ENCODE peak calls at places on chromosomes 3 and 15, in seven cellular contexts. Z is stomach, I is ovary, O is tibial nerve, A is upper lobe of left lung, J is heart left ventricle, Y is GM12891. B is an unnamed sample.

GRCh38 chr3:176590722-176591121 is 606.6 kb downstream of the TBL1XR1 start:
- DNase-seq in Z (no peak), I (no peak), O (no peak), A (no peak), J (no peak), Y (no peak), B (no peak)

GRCh38 chr3:37640636-37641375 is 220.9 kb upstream of the CTDSPL start:
- DNase-seq in Z (no peak), I (no peak), O (no peak), A (peak), J (no peak), Y (no peak), B (no peak)

GRCh38 chr3:72336821-72337479 is 511.3 kb downstream of the SHQ1 start:
- DNase-seq in Z (peak), I (peak), O (peak), A (peak), J (peak), Y (no peak), B (no peak)

GRCh38 chr3:27565201-27565827 is 81.1 kb upstream of the SLC4A7 start:
- DNase-seq in Z (no peak), I (no peak), O (no peak), A (no peak), J (no peak), Y (no peak), B (no peak)

GRCh38 chr15:68557469-68558317 is 21.1 kb upstream of the CORO2B start:
- DNase-seq in Z (no peak), I (no peak), O (no peak), A (peak), J (no peak), Y (no peak), B (no peak)

GRCh38 chr3:195566797-195567196 is 16.9 kb downstream of the APOD start:
- DNase-seq in Z (no peak), I (no peak), O (no peak), A (peak), J (no peak), Y (no peak), B (no peak)

GRCh38 chr3:197298858-197299854 is 744 bp upstream of the DLG1 start:
- DNase-seq in Z (peak), I (peak), O (no peak), A (peak), J (peak), Y (peak), B (peak)

GRCh38 chr15:35306361-35306981 is 221.4 kb upstream of the NANOGP8 start:
- DNase-seq in Z (no peak), I (no peak), O (no peak), A (no peak), J (no peak), Y (no peak), B (no peak)

GRCh38 chr3:146145642-146146041 is 15.3 kb downstream of the PLOD2 start:
- DNase-seq in Z (no peak), I (no peak), O (no peak), A (no peak), J (no peak), Y (no peak), B (no peak)

GRCh38 chr3:64104691-64105101 is 81.4 kb upstream of the PSMD6 start:
- DNase-seq in Z (no peak), I (no peak), O (no peak), A (no peak), J (no peak), Y (no peak), B (no peak)

GRCh38 chr15:66261056-66261455 is 7.5 kb upstream of the MEGF11 start:
- DNase-seq in Z (peak), I (no peak), O (no peak), A (no peak), J (no peak), Y (no peak), B (no peak)

GRCh38 chr15:77168616-77169015 is 97.7 kb upstream of the TSPAN3 start:
- DNase-seq in Z (no peak), I (no peak), O (no peak), A (no peak), J (no peak), Y (no peak), B (no peak)

GRCh38 chr15:49242820-49243219 is 72.8 kb downstream of the GALK2 start:
- DNase-seq in Z (no peak), I (no peak), O (no peak), A (no peak), J (no peak), Y (no peak), B (no peak)

DNA sequence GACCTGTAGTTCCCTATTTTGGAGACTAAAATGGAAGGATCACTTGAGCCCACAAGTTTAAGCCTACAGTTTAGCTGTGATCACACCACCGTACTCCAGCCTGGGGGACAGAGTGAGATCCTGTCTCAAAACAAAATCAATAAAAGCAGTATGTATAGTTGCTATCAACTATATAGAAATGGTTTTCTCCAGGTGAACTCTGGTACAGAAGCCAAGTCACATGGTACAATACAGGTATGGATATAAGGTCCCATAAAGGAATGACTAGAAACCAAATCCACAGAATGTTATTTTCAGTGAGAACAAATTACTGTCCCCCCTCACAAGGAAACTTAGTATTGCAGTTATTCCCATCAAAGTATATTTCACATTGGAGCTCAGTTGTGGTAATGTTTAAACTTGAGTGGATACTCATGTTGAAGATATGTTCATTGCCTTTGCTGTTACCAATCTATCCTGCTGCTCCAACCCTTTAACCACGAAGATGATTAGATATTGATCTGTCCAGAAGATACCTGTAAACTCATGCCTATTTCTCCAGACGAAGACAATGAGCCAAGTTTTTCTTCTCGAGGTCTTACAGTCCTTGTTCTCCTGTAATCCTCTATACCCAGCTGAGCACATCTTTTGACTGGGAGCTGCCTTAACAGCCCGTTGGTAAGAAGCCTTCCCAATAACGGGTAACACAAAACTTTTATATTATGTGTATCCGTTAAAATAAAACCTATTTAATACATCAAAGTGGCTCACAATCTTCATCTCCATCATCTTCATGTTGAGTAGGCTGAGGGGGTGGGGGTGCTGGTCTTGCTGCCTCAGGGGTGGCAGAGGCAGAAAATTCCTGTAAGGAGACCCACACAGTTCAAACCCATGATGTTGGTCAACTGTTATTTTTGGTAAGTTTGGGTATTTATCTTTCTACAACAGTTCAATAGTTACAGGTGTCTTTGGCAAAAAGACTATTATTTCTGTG is 24.6 kb downstream of the TRA2B start:
- DNase-seq in Z (no peak), I (no peak), O (no peak), A (no peak), J (no peak), Y (no peak), B (no peak)
- TF ChIP-seq POLR2A in Z (no peak), I (no peak), O (no peak), A (no peak), J (no peak), Y (peak), B (peak)

DNA sequence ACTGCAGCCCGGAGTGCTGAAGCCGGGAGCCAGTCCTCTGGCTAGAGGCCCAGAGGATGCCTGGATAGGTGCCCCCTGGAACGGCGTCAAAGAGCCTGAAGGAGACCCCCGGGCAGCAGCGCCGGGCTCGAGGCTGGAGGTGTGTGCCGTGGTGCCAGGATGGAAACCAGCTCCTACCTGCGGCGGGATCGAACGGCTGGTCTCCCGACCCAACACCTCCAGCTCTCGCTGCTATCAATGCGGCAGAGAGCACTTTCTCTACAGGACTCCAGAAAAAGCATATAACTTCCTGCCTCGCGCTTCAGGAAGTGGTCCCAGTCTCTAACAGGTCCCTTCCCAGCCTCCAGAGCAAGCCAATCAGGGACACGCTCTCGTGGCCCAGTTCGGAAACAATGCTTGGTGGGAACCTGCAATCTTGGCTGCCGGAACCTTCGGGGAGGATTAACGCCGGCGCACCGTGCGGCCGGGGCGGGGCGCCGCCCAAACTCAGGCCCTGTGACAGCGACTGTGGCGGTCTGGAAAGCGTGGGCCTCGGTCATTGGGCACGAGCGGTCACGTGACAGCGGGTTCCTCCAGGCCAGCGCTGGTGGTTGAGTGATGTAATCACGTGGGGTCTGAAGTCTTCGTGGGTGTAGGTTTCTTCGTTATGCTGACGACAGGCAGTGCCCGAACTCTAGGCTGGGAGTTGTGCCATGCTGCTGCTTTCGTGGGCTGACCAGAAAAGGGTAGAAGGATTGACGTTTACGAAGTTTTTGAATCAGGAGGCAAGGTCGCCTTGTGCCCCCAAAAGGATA is at the start of gene SLC33A1:
- DNase-seq in Z (peak), I (peak), O (peak), A (peak), J (peak), Y (peak), B (peak)
- TF ChIP-seq POLR2A in Z (no peak), I (peak), O (peak), A (peak), J (peak), Y (peak), B (peak)

DNA sequence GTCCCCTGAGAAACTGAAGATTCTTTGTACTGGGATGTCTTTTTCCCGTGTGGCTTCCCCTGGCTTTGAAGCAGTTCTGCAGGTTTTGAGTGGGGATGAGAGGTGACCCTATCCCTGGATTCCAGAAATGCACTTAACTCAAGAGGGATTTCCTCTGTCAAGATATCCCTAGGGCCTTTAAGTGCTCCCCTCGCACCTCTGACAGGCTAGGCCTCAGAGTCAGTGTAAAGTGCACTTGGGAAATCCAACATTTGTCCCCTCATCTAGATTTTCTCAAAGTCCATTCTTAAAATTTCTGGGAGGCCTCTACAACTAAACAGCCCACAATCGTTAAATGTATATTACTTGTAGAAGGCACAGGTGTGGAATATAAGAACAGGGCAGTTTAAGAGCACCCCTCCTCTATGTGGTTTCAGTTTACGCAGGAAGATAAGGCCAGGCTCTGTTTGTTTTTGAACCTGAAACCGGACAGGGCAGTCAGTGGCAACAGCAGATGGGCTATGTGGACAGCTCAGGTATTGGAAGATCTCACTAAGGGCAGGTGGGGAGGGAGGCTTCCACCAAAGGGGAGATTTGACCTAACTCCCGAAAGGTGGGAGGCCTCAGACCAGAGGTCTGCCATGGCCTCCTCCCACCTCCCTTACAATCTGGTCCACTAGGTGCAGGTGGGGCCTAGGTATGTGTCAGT is 4.9 kb downstream of the C3orf52 start:
- DNase-seq in Z (peak), I (no peak), O (no peak), A (no peak), J (no peak), Y (no peak), B (no peak)
- TF ChIP-seq POLR2A in Z (no peak), I (no peak), O (no peak), A (no peak), J (no peak), Y (no peak), B (no peak)

DNA sequence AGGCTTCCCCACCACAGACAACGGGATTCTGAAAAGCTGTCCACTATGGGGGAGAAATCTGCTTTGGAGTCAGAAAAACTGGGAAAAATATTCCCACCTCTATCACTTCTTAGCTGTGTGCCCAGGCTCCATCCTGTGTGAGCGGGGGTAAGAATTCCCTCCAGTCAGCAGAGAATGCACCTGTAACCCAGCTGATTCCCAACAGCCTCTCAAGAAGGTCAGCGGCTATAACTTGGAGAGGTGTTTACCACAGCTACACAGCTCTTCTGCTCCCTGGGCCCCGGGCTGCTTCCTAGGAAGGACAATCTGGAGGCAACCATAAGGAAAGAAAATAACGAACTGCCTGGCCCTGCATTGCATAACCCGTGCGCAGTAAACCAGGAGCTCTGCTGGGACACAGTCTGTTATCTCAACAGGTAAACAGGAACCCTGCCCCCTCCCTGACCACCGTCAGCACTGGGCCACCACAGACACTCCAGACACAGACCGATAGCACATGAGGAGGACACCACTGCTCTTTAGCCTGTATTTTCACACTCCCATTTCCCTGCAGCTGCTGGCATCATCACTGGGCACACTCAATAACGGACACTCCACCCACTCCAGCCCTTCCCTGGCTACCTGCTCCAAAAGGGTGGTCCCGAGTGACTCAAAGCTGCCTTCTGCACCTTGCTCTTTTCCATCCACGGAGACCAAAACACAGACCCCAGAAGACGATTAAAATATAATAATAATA is 2.1 kb downstream of the RAB43 start:
- DNase-seq in Z (peak), I (no peak), O (no peak), A (no peak), J (no peak), Y (no peak), B (no peak)
- TF ChIP-seq POLR2A in Z (no peak), I (no peak), O (no peak), A (no peak), J (no peak), Y (no peak), B (no peak)

GRCh38 chr3:126161309-126161708 is 19.1 kb downstream of the ALDH1L1 start:
- DNase-seq in Z (no peak), I (no peak), O (no peak), A (no peak), J (no peak), Y (no peak), B (no peak)

GRCh38 chr3:126158912-126159227 is 21.5 kb downstream of the ALDH1L1 start:
- DNase-seq in Z (no peak), I (no peak), O (no peak), A (no peak), J (no peak), Y (no peak), B (no peak)

GRCh38 chr3:126158016-126158911 is 22.1 kb downstream of the ALDH1L1 start:
- DNase-seq in Z (no peak), I (no peak), O (no peak), A (peak), J (no peak), Y (no peak), B (no peak)

GRCh38 chr3:126159476-126159875 is 20.9 kb downstream of the ALDH1L1 start:
- DNase-seq in Z (no peak), I (no peak), O (no peak), A (no peak), J (no peak), Y (no peak), B (no peak)

GRCh38 chr3:126160243-126161210 is 19.9 kb downstream of the ALDH1L1 start:
- DNase-seq in Z (no peak), I (no peak), O (no peak), A (peak), J (no peak), Y (no peak), B (no peak)
- TF ChIP-seq POLR2A in Z (no peak), I (no peak), O (no peak), A (no peak), J (no peak), Y (no peak), B (no peak)

GRCh38 chr3:39177708-39178332 is 14.6 kb downstream of the XIRP1 start:
- DNase-seq in Z (peak), I (peak), O (peak), A (peak), J (peak), Y (peak), B (peak)
- TF ChIP-seq POLR2A in Z (no peak), I (peak), O (peak), A (peak), J (peak), Y (no peak), B (no peak)

DNA sequence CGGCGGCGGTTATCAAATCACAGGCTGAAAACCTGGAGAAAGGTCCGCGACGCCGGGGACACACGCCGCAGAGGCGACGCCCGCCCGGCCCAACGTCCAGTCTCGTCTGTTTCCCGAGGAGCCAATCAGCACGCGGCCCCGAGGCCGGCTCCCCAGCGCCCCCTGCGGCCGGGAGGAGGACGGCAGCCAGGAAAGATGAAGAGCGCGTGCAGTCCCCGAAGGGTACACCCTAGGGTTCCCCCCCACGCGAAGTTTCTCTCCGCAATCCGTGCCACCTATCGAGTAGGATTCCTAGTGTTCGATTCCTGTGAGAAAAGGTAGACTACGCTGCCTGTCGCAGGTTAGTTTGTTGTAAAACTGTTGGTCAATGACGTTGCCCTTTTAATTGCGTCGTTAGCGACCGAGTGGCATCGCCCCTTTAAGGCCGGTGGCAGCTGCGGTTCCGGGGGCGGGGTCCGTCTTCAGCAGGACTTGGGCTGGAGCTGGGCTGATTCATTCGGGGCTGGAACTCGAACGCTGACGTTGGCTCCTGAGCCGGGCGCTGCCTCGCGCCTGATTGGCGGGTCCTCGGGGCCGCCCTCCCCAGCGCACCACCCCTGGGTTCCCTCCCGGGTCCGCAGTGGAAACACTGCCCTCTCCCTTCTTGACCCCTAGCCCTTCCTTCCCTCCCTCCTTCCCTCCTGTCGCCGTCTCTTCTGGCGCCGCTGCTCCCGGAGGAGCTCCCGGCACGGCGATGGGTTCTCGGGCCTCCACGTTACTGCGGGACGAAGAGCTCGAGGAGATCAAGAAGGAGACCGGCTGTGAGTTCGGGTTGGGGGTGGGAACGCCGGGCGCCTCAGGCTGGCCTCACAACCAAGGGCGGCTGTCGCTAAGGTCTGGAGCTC is at the start of the genes CHP1 and EXD1:
- DNase-seq in Z (peak), I (peak), O (peak), A (peak), J (peak), Y (peak), B (peak)
- TF ChIP-seq POLR2A in Z (no peak), I (peak), O (peak), A (peak), J (peak), Y (peak), B (peak)

B was measured in GM12892.